ENCODE peak calls at places on chromosomes 11 and 22, in five cellular contexts. One of them, this sample, is unnamed.

GRCh38 chr22:30290318-30290678 is 993 bp upstream of the CASTOR1 start:
- DNase-seq in PC-9: no peak
- DNase-seq in CD4-positive, alpha-beta memory T cell: no peak
- DNase-seq in choroid plexus epithelial cell: peak
- DNase-seq in endodermal cell: peak
- DNase-seq in this sample: peak

GRCh38 chr22:20276468-20276867 is 8.3 kb upstream of the RTN4R start:
- DNase-seq in PC-9: no peak
- DNase-seq in CD4-positive, alpha-beta memory T cell: no peak
- DNase-seq in choroid plexus epithelial cell: no peak
- DNase-seq in endodermal cell: no peak
- DNase-seq in this sample: no peak

GRCh38 chr22:32378703-32379272 is 21.1 kb downstream of the RFPL3 start:
- DNase-seq in PC-9: peak
- DNase-seq in CD4-positive, alpha-beta memory T cell: no peak
- DNase-seq in choroid plexus epithelial cell: peak
- DNase-seq in endodermal cell: peak
- DNase-seq in this sample: peak

GRCh38 chr11:134535029-134536025 is 123.3 kb upstream of the B3GAT1 start:
- DNase-seq in PC-9: no peak
- DNase-seq in CD4-positive, alpha-beta memory T cell: no peak
- DNase-seq in choroid plexus epithelial cell: no peak
- DNase-seq in endodermal cell: peak
- DNase-seq in this sample: no peak

GRCh38 chr11:77069969-77070582 is 3.3 kb downstream of the CAPN5 start:
- DNase-seq in PC-9: no peak
- DNase-seq in CD4-positive, alpha-beta memory T cell: no peak
- DNase-seq in choroid plexus epithelial cell: no peak
- DNase-seq in endodermal cell: peak
- DNase-seq in this sample: no peak

GRCh38 chr11:113664069-113664980 is 41.8 kb downstream of the TMPRSS5 start:
- DNase-seq in PC-9: no peak
- DNase-seq in CD4-positive, alpha-beta memory T cell: no peak
- DNase-seq in choroid plexus epithelial cell: peak
- DNase-seq in endodermal cell: no peak
- DNase-seq in this sample: no peak

GRCh38 chr11:111633756-111634362 is 31.6 kb downstream of the SIK2 start:
- DNase-seq in PC-9: no peak
- DNase-seq in CD4-positive, alpha-beta memory T cell: no peak
- DNase-seq in choroid plexus epithelial cell: peak
- DNase-seq in endodermal cell: no peak
- DNase-seq in this sample: peak

GRCh38 chr11:47412152-47412746 is 3.9 kb downstream of the SLC39A13 start:
- DNase-seq in PC-9: peak
- DNase-seq in CD4-positive, alpha-beta memory T cell: peak
- DNase-seq in choroid plexus epithelial cell: peak
- DNase-seq in endodermal cell: peak
- DNase-seq in this sample: peak

GRCh38 chr11:100328626-100329340 is 358.3 kb upstream of the ARHGAP42 start:
- DNase-seq in PC-9: peak
- DNase-seq in CD4-positive, alpha-beta memory T cell: no peak
- DNase-seq in choroid plexus epithelial cell: peak
- DNase-seq in endodermal cell: peak
- DNase-seq in this sample: no peak

GRCh38 chr22:48089601-48090331 is 1327.3 kb downstream of the TBC1D22A start:
- DNase-seq in PC-9: no peak
- DNase-seq in CD4-positive, alpha-beta memory T cell: no peak
- DNase-seq in choroid plexus epithelial cell: peak
- DNase-seq in endodermal cell: peak
- DNase-seq in this sample: peak

GRCh38 chr11:77609234-77609633 is 19.5 kb downstream of the AQP11 start:
- DNase-seq in PC-9: no peak
- DNase-seq in CD4-positive, alpha-beta memory T cell: no peak
- DNase-seq in choroid plexus epithelial cell: no peak
- DNase-seq in endodermal cell: no peak
- DNase-seq in this sample: no peak

GRCh38 chr11:27161071-27161470 is 120.5 kb downstream of the BBOX1 start:
- DNase-seq in PC-9: no peak
- DNase-seq in CD4-positive, alpha-beta memory T cell: no peak
- DNase-seq in choroid plexus epithelial cell: no peak
- DNase-seq in endodermal cell: no peak
- DNase-seq in this sample: no peak

GRCh38 chr11:128492903-128493569 is 94.3 kb downstream of the ETS1 start:
- DNase-seq in PC-9: no peak
- DNase-seq in CD4-positive, alpha-beta memory T cell: no peak
- DNase-seq in choroid plexus epithelial cell: no peak
- DNase-seq in endodermal cell: no peak
- DNase-seq in this sample: peak

GRCh38 chr22:48719978-48720661 is 1107.6 kb downstream of the BRD1 start:
- DNase-seq in PC-9: no peak
- DNase-seq in CD4-positive, alpha-beta memory T cell: no peak
- DNase-seq in choroid plexus epithelial cell: no peak
- DNase-seq in endodermal cell: peak
- DNase-seq in this sample: no peak

GRCh38 chr11:77409046-77409445 is 64.8 kb downstream of the PAK1 start:
- DNase-seq in PC-9: no peak
- DNase-seq in CD4-positive, alpha-beta memory T cell: no peak
- DNase-seq in choroid plexus epithelial cell: no peak
- DNase-seq in endodermal cell: no peak
- DNase-seq in this sample: no peak

GRCh38 chr22:49620003-49620556 is 207.6 kb downstream of the BRD1 start:
- DNase-seq in PC-9: no peak
- DNase-seq in CD4-positive, alpha-beta memory T cell: no peak
- DNase-seq in choroid plexus epithelial cell: no peak
- DNase-seq in endodermal cell: no peak
- DNase-seq in this sample: no peak

GRCh38 chr11:115362997-115363396 is 141.2 kb downstream of the CADM1 start:
- DNase-seq in PC-9: no peak
- DNase-seq in CD4-positive, alpha-beta memory T cell: no peak
- DNase-seq in choroid plexus epithelial cell: no peak
- DNase-seq in endodermal cell: no peak
- DNase-seq in this sample: no peak

GRCh38 chr11:104154296-104154695 is 9.7 kb downstream of the PDGFD start:
- DNase-seq in PC-9: no peak
- DNase-seq in CD4-positive, alpha-beta memory T cell: no peak
- DNase-seq in choroid plexus epithelial cell: no peak
- DNase-seq in endodermal cell: no peak
- DNase-seq in this sample: no peak

GRCh38 chr22:48921411-48921903 is 906.2 kb downstream of the BRD1 start:
- DNase-seq in PC-9: no peak
- DNase-seq in CD4-positive, alpha-beta memory T cell: no peak
- DNase-seq in choroid plexus epithelial cell: no peak
- DNase-seq in endodermal cell: no peak
- DNase-seq in this sample: no peak

GRCh38 chr11:67615455-67616430 is 9.0 kb downstream of the NDUFV1 start:
- DNase-seq in PC-9: peak
- DNase-seq in CD4-positive, alpha-beta memory T cell: peak
- DNase-seq in choroid plexus epithelial cell: peak
- DNase-seq in endodermal cell: peak
- DNase-seq in this sample: no peak

GRCh38 chr11:34732831-34733230 is 111.9 kb downstream of the EHF start:
- DNase-seq in PC-9: no peak
- DNase-seq in CD4-positive, alpha-beta memory T cell: no peak
- DNase-seq in choroid plexus epithelial cell: no peak
- DNase-seq in endodermal cell: no peak
- DNase-seq in this sample: no peak

GRCh38 chr11:120597250-120597649 is 85.7 kb downstream of the GRIK4 start:
- DNase-seq in PC-9: no peak
- DNase-seq in CD4-positive, alpha-beta memory T cell: no peak
- DNase-seq in choroid plexus epithelial cell: no peak
- DNase-seq in endodermal cell: no peak
- DNase-seq in this sample: no peak

GRCh38 chr11:848380-848931 is 5.8 kb downstream of the TSPAN4 start:
- DNase-seq in PC-9: no peak
- DNase-seq in CD4-positive, alpha-beta memory T cell: peak
- DNase-seq in choroid plexus epithelial cell: peak
- DNase-seq in endodermal cell: peak
- DNase-seq in this sample: peak

GRCh38 chr11:83168756-83169155 is 11.8 kb downstream of the PCF11 start:
- DNase-seq in PC-9: no peak
- DNase-seq in CD4-positive, alpha-beta memory T cell: no peak
- DNase-seq in choroid plexus epithelial cell: no peak
- DNase-seq in endodermal cell: no peak
- DNase-seq in this sample: no peak

GRCh38 chr11:103947566-103947919 is 88.9 kb upstream of the DDI1 start:
- DNase-seq in PC-9: no peak
- DNase-seq in CD4-positive, alpha-beta memory T cell: no peak
- DNase-seq in choroid plexus epithelial cell: peak
- DNase-seq in endodermal cell: no peak
- DNase-seq in this sample: peak

GRCh38 chr11:132131051-132131450 is 760.6 kb downstream of the NTM start:
- DNase-seq in PC-9: no peak
- DNase-seq in CD4-positive, alpha-beta memory T cell: no peak
- DNase-seq in choroid plexus epithelial cell: no peak
- DNase-seq in endodermal cell: no peak
- DNase-seq in this sample: no peak

GRCh38 chr11:30412509-30412908 is 89.6 kb downstream of the ARL14EP start:
- DNase-seq in PC-9: no peak
- DNase-seq in CD4-positive, alpha-beta memory T cell: no peak
- DNase-seq in choroid plexus epithelial cell: no peak
- DNase-seq in endodermal cell: no peak
- DNase-seq in this sample: no peak

GRCh38 chr11:130546901-130547694 is 98.7 kb downstream of the ADAMTS15 start:
- DNase-seq in PC-9: no peak
- DNase-seq in CD4-positive, alpha-beta memory T cell: no peak
- DNase-seq in choroid plexus epithelial cell: no peak
- DNase-seq in endodermal cell: no peak
- DNase-seq in this sample: no peak

GRCh38 chr11:23236846-23237550 is 376.7 kb upstream of the CCDC179 start:
- DNase-seq in PC-9: no peak
- DNase-seq in CD4-positive, alpha-beta memory T cell: no peak
- DNase-seq in choroid plexus epithelial cell: peak
- DNase-seq in endodermal cell: no peak
- DNase-seq in this sample: peak

GRCh38 chr11:18322818-18323570 is 627 bp downstream of the GTF2H1 start:
- DNase-seq in PC-9: no peak
- DNase-seq in CD4-positive, alpha-beta memory T cell: no peak
- DNase-seq in choroid plexus epithelial cell: no peak
- DNase-seq in endodermal cell: no peak
- DNase-seq in this sample: no peak

GRCh38 chr11:102320166-102320565 is 2.9 kb downstream of the BIRC3 start:
- DNase-seq in PC-9: no peak
- DNase-seq in CD4-positive, alpha-beta memory T cell: no peak
- DNase-seq in choroid plexus epithelial cell: no peak
- DNase-seq in endodermal cell: no peak
- DNase-seq in this sample: no peak

GRCh38 chr11:102325088-102325487 is 7.8 kb downstream of the BIRC3 start:
- DNase-seq in PC-9: no peak
- DNase-seq in CD4-positive, alpha-beta memory T cell: no peak
- DNase-seq in choroid plexus epithelial cell: no peak
- DNase-seq in endodermal cell: no peak
- DNase-seq in this sample: no peak

GRCh38 chr11:102320679-102321078 is 3.4 kb downstream of the BIRC3 start:
- DNase-seq in PC-9: no peak
- DNase-seq in CD4-positive, alpha-beta memory T cell: no peak
- DNase-seq in choroid plexus epithelial cell: peak
- DNase-seq in endodermal cell: no peak
- DNase-seq in this sample: no peak

GRCh38 chr11:102322560-102322959 is 5.3 kb downstream of the BIRC3 start:
- DNase-seq in PC-9: no peak
- DNase-seq in CD4-positive, alpha-beta memory T cell: no peak
- DNase-seq in choroid plexus epithelial cell: no peak
- DNase-seq in endodermal cell: no peak
- DNase-seq in this sample: no peak

GRCh38 chr11:102323542-102324261 is 6.4 kb downstream of the BIRC3 start:
- DNase-seq in PC-9: no peak
- DNase-seq in CD4-positive, alpha-beta memory T cell: no peak
- DNase-seq in choroid plexus epithelial cell: peak
- DNase-seq in endodermal cell: no peak
- DNase-seq in this sample: peak
- H3K4me3 ChIP-seq in PC-9: no peak
- H3K4me3 ChIP-seq in CD4-positive, alpha-beta memory T cell: peak
- H3K4me3 ChIP-seq in choroid plexus epithelial cell: no peak
- H3K4me3 ChIP-seq in endodermal cell: no peak
- H3K4me3 ChIP-seq in this sample: no peak

GRCh38 chr22:45970709-45971388 is 6.1 kb downstream of the WNT7B start:
- DNase-seq in PC-9: no peak
- DNase-seq in CD4-positive, alpha-beta memory T cell: no peak
- DNase-seq in choroid plexus epithelial cell: peak
- DNase-seq in endodermal cell: peak
- DNase-seq in this sample: peak

GRCh38 chr22:45972868-45973212 is 4.1 kb downstream of the WNT7B start:
- DNase-seq in PC-9: no peak
- DNase-seq in CD4-positive, alpha-beta memory T cell: no peak
- DNase-seq in choroid plexus epithelial cell: no peak
- DNase-seq in endodermal cell: no peak
- DNase-seq in this sample: no peak

GRCh38 chr22:45969801-45970464 is 7.0 kb downstream of the WNT7B start:
- DNase-seq in PC-9: no peak
- DNase-seq in CD4-positive, alpha-beta memory T cell: no peak
- DNase-seq in choroid plexus epithelial cell: no peak
- DNase-seq in endodermal cell: no peak
- DNase-seq in this sample: no peak

GRCh38 chr22:45972091-45972867 is 4.7 kb downstream of the WNT7B start:
- DNase-seq in PC-9: no peak
- DNase-seq in CD4-positive, alpha-beta memory T cell: no peak
- DNase-seq in choroid plexus epithelial cell: no peak
- DNase-seq in endodermal cell: peak
- DNase-seq in this sample: peak

GRCh38 chr22:45971389-45972028 is 5.5 kb downstream of the WNT7B start:
- DNase-seq in PC-9: no peak
- DNase-seq in CD4-positive, alpha-beta memory T cell: no peak
- DNase-seq in choroid plexus epithelial cell: no peak
- DNase-seq in endodermal cell: peak
- DNase-seq in this sample: peak
- H3K4me3 ChIP-seq in PC-9: no peak
- H3K4me3 ChIP-seq in CD4-positive, alpha-beta memory T cell: no peak
- H3K4me3 ChIP-seq in choroid plexus epithelial cell: peak
- H3K4me3 ChIP-seq in endodermal cell: peak
- H3K4me3 ChIP-seq in this sample: peak

DNA sequence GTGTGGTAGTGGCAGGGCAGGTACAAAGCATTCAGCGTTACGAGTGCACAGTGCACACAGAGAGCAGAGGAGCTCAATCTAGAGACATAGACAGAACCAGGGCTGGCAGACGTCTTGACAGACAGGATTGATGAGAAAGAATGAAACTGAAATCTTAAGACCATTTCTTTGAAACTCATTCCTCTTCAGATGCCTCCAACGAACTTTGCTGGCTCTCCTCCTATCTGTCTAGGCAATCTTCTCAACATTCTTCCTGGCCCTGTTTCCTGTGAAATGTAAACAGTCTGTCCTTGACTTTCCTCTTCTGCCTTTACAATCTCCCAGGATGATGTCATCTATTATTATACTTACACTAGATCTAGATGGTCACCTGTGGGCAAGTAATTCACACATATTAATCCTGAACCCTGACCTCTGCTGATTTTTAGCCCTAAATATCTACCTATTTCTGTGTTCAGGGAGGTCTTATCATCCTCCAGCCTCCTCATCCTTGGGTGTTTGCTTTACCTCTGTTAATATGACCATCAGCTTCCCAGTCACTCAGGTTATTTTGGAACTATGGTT is 119.5 kb downstream of the ENTHD1 start:
- DNase-seq in PC-9: peak
- DNase-seq in CD4-positive, alpha-beta memory T cell: peak
- DNase-seq in choroid plexus epithelial cell: peak
- DNase-seq in endodermal cell: no peak
- DNase-seq in this sample: no peak
- H3K4me3 ChIP-seq in PC-9: no peak
- H3K4me3 ChIP-seq in CD4-positive, alpha-beta memory T cell: no peak
- H3K4me3 ChIP-seq in choroid plexus epithelial cell: no peak
- H3K4me3 ChIP-seq in endodermal cell: no peak
- H3K4me3 ChIP-seq in this sample: no peak

GRCh38 chr11:2136952-2137201 is 2.3 kb downstream of the IGF2 start:
- DNase-seq in PC-9: no peak
- DNase-seq in CD4-positive, alpha-beta memory T cell: no peak
- DNase-seq in choroid plexus epithelial cell: no peak
- DNase-seq in endodermal cell: no peak
- DNase-seq in this sample: no peak
- H3K4me3 ChIP-seq in PC-9: no peak
- H3K4me3 ChIP-seq in CD4-positive, alpha-beta memory T cell: no peak
- H3K4me3 ChIP-seq in choroid plexus epithelial cell: peak
- H3K4me3 ChIP-seq in endodermal cell: no peak
- H3K4me3 ChIP-seq in this sample: no peak

This sample was measured in adipocyte.